ENCODE peak calls at places on chromosomes 6 and 20, in four cellular contexts. D is H1, I is H9, J is IMR-90. C is an unnamed sample. For H3K4me1, the result is how much of the 10 kb centered on the place peaks cover.

GRCh38 chr20:33444797-33445560 is 1.4 kb upstream of the SNTA1 start:
- DNase-seq in D (no peak), I (peak), J (no peak), C (peak)

GRCh38 chr20:56636701-56637100 is 7.6 kb downstream of the TFAP2C start:
- DNase-seq in D (no peak), I (no peak), J (no peak), C (no peak)

GRCh38 chr6:158050955-158051354 is 69.3 kb downstream of the SYNJ2 start:
- DNase-seq in D (no peak), I (no peak), J (peak), C (no peak)

GRCh38 chr20:58141496-58141895 is 87.0 kb downstream of the ANKRD60 start:
- DNase-seq in D (no peak), I (no peak), J (no peak), C (no peak)

GRCh38 chr20:2521369-2522305 is 12.9 kb upstream of the ZNF343 start:
- DNase-seq in D (no peak), I (peak), J (peak), C (peak)

GRCh38 chr20:62477669-62478450 is 2.1 kb upstream of the GATA5 start:
- DNase-seq in D (no peak), I (no peak), J (no peak), C (no peak)

GRCh38 chr20:20130399-20130798 is 78.1 kb downstream of the CFAP61 start:
- DNase-seq in D (no peak), I (no peak), J (no peak), C (peak)

GRCh38 chr6:160141001-160141726 is 19.5 kb downstream of the SLC22A1 start:
- DNase-seq in D (no peak), I (no peak), J (peak), C (no peak)

GRCh38 chr6:110255356-110255755 is 75.1 kb downstream of the CDC40 start:
- DNase-seq in D (peak), I (peak), J (peak), C (peak)

GRCh38 chr6:44131880-44132279 is 4.5 kb downstream of the TMEM63B start:
- DNase-seq in D (no peak), I (peak), J (no peak), C (no peak)

GRCh38 chr20:62622877-62623487 is 19.3 kb upstream of the SLCO4A1 start:
- DNase-seq in D (no peak), I (no peak), J (no peak), C (no peak)

GRCh38 chr20:2742431-2742830 is 49.9 kb downstream of the EBF4 start:
- DNase-seq in D (no peak), I (no peak), J (no peak), C (no peak)

GRCh38 chr20:64177787-64178186 is 13.5 kb downstream of the MYT1 start:
- DNase-seq in D (no peak), I (no peak), J (no peak), C (no peak)

GRCh38 chr6:157497579-157497978 is 116.6 kb downstream of the ZDHHC14 start:
- DNase-seq in D (no peak), I (no peak), J (no peak), C (no peak)

GRCh38 chr20:36399147-36399968 is 93.2 kb downstream of the DLGAP4 start:
- DNase-seq in D (peak), I (peak), J (peak), C (peak)

GRCh38 chr20:3925899-3926638 is 36.9 kb downstream of the PANK2 start:
- DNase-seq in D (no peak), I (no peak), J (no peak), C (no peak)

GRCh38 chr20:3922983-3923339 is 33.8 kb downstream of the PANK2 start:
- DNase-seq in D (no peak), I (no peak), J (no peak), C (no peak)

GRCh38 chr20:3924304-3925112 is 35.3 kb downstream of the PANK2 start:
- DNase-seq in D (no peak), I (no peak), J (no peak), C (no peak)

GRCh38 chr20:3923818-3924217 is 34.6 kb downstream of the PANK2 start:
- DNase-seq in D (no peak), I (no peak), J (peak), C (no peak)

GRCh38 chr20:3925113-3925695 is 36.0 kb downstream of the PANK2 start:
- DNase-seq in D (no peak), I (no peak), J (no peak), C (no peak)
- H4K5ac ChIP-seq in D (no peak), I (no peak), J (no peak), C (no peak)

GRCh38 chr6:51386347-51386836 is 567.7 kb downstream of the TFAP2B start:
- DNase-seq in D (no peak), I (no peak), J (no peak), C (no peak)
- H3K4me1 ChIP-seq in D (under half), I (under half), J (under half), C (under half)

DNA sequence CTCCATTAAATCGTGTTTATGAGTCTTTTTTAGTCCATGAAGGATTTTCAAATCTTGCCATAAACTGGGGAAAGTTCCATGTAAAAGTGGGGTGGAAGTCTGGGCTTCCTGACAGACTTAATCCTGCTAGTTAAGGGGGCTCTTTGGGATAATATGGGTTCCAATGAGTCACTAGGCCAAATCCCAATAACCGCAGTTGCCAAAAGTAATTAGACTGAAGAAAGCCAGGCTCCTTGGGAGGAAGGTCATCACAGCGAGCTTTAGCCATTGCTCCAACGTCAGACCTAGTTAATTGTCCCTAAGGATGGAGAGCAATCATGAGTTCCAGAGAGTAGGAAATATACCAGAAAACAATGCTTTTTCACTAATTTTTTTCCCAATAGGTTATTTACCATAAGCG is 10.8 kb downstream of the RSPO3 start:
- DNase-seq in D (no peak), I (no peak), J (no peak), C (no peak)
- H4K5ac ChIP-seq in D (no peak), I (no peak), J (no peak), C (no peak)

GRCh38 chr6:41570270-41570615 is 24.1 kb downstream of the FOXP4 start:
- DNase-seq in D (no peak), I (peak), J (no peak), C (peak)

GRCh38 chr6:41565701-41566100 is 19.5 kb downstream of the FOXP4 start:
- DNase-seq in D (no peak), I (no peak), J (no peak), C (no peak)

GRCh38 chr6:41568585-41569384 is 22.6 kb downstream of the FOXP4 start:
- DNase-seq in D (no peak), I (no peak), J (peak), C (no peak)

GRCh38 chr6:41566961-41567360 is 20.8 kb downstream of the FOXP4 start:
- DNase-seq in D (no peak), I (no peak), J (no peak), C (no peak)

GRCh38 chr6:41568202-41568584 is 22.0 kb downstream of the FOXP4 start:
- DNase-seq in D (no peak), I (no peak), J (no peak), C (no peak)
- H3K4me1 ChIP-seq in D (under half), I (under half), J (under half), C (under half)

GRCh38 chr6:10347561-10348327 is 67.1 kb downstream of the TFAP2A start:
- DNase-seq in D (no peak), I (no peak), J (peak), C (peak)
- H4K5ac ChIP-seq in D (no peak), I (no peak), J (no peak), C (no peak)